ENCODE peak calls at places on chromosomes 7 and 10, in five cellular contexts. U, W, P, B and A are unnamed samples. For H3K9me3, the result is how much of the 10 kb centered on the place peaks cover.

GRCh38 chr7:21945374-21946227 is at the start of gene CDCA7L:
- DNase-seq in U (peak), P (peak), W (peak), B (peak), A (peak)

GRCh38 chr7:12032146-12032545 is 178.9 kb upstream of the TMEM106B start:
- DNase-seq in P (no peak), B (no peak), U (no peak), W (no peak), A (no peak)

GRCh38 chr10:73247509-73248258 is 629 bp upstream of the DNAJC9 start:
- DNase-seq in B (no peak), U (no peak), W (no peak), P (no peak), A (peak)

GRCh38 chr7:123749537-123749857 is 694 bp upstream of the WASL start:
- DNase-seq in U (no peak), B (peak), W (peak), P (peak), A (peak)

GRCh38 chr7:95897557-95898183 is 125.3 kb downstream of the DYNC1I1 start:
- DNase-seq in U (no peak), B (no peak), P (no peak), W (no peak), A (no peak)

GRCh38 chr7:139725843-139726484 is 51.8 kb downstream of the HIPK2 start:
- DNase-seq in W (no peak), P (no peak), U (no peak), B (no peak), A (no peak)

GRCh38 chr7:128886391-128887168 is 23.9 kb downstream of the ATP6V1F start:
- DNase-seq in B (peak), P (no peak), W (no peak), U (no peak), A (no peak)

GRCh38 chr7:98051118-98051744 is 55.4 kb upstream of the LMTK2 start:
- DNase-seq in P (no peak), U (no peak), B (peak), W (no peak), A (no peak)

GRCh38 chr7:95141755-95142154 is 182.6 kb downstream of the PON1 start:
- DNase-seq in W (no peak), B (no peak), U (no peak), P (peak), A (no peak)

GRCh38 chr7:26279405-26279804 is 12.3 kb upstream of the SNX10 start:
- DNase-seq in U (no peak), B (no peak), P (no peak), W (no peak), A (no peak)

GRCh38 chr7:1848013-1848640 is 178.1 kb downstream of the ELFN1 start:
- DNase-seq in P (no peak), W (peak), U (no peak), B (peak), A (no peak)

GRCh38 chr7:137880432-137880831 is 33.7 kb upstream of the DGKI start:
- DNase-seq in W (no peak), U (no peak), P (peak), B (no peak), A (no peak)

GRCh38 chr10:78502208-78502943 is 468.7 kb downstream of the RPS24 start:
- DNase-seq in U (no peak), B (no peak), P (peak), W (no peak), A (peak)

GRCh38 chr7:1457949-1458675 is 1.2 kb downstream of the MICALL2 start:
- DNase-seq in P (peak), U (no peak), W (no peak), B (no peak), A (peak)

GRCh38 chr7:96449094-96449493 is 127.2 kb upstream of the SLC25A13 start:
- DNase-seq in U (no peak), W (no peak), B (no peak), P (no peak), A (no peak)

GRCh38 chr10:91032614-91033248 is 111.8 kb upstream of the ANKRD1 start:
- DNase-seq in P (peak), U (peak), B (no peak), W (peak), A (no peak)

GRCh38 chr7:117157121-117157870 is 165.6 kb downstream of the WNT2 start:
- DNase-seq in P (peak), W (peak), B (no peak), U (peak), A (peak)

GRCh38 chr10:91381562-91381923 is 28.6 kb upstream of the HECTD2 start:
- DNase-seq in P (no peak), W (peak), U (peak), B (no peak), A (no peak)

GRCh38 chr7:30159698-30160143 is 24.9 kb downstream of the MTURN start:
- DNase-seq in P (peak), W (no peak), U (no peak), B (no peak), A (no peak)

GRCh38 chr7:130841416-130841815 is 107.4 kb upstream of the KLF14 start:
- DNase-seq in P (no peak), B (no peak), U (no peak), W (no peak), A (no peak)

GRCh38 chr10:125014984-125015944 is 73.3 kb downstream of the ZRANB1 start:
- DNase-seq in B (no peak), P (peak), U (peak), W (no peak), A (no peak)

GRCh38 chr10:94678475-94678874 is 5.1 kb upstream of the CYP2C18 start:
- DNase-seq in U (no peak), P (no peak), B (no peak), W (no peak), A (no peak)

GRCh38 chr10:94687625-94688248 is 4.2 kb downstream of the CYP2C18 start:
- DNase-seq in U (no peak), B (no peak), W (no peak), P (no peak), A (no peak)

GRCh38 chr10:94680544-94680943 is 3.0 kb upstream of the CYP2C18 start:
- DNase-seq in U (no peak), P (peak), W (no peak), B (no peak), A (no peak)

GRCh38 chr10:94677691-94678090 is 5.8 kb upstream of the CYP2C18 start:
- DNase-seq in W (no peak), P (no peak), U (no peak), B (no peak), A (no peak)

GRCh38 chr10:94683214-94684054 is at the start of gene CYP2C18:
- DNase-seq in P (no peak), B (no peak), U (no peak), W (no peak), A (no peak)
- H3K4me3 ChIP-seq in P (no peak), B (no peak), U (no peak), W (no peak), A (no peak)

DNA sequence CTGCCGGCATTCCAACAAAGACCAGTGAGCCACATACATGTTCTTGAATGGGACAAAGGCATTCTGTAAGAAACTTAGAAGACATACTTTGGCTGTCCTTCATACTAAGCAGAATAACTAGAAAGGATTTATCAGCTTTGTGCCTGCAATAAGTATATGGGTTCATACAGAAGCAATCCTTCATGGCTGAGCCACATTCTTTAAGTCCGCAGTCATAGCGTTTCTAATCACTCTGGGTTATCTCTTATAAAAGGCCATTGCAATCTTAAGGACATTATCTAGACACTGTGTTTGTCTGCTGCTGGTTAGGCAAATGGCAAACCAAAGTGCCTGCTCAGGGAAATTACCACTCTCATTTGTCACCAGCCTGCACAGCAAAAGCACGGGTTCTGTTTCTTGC is 488.4 kb downstream of the ACTR3B start:
- DNase-seq in P (no peak), W (no peak), U (no peak), B (no peak), A (no peak)
- H3K9me3 ChIP-seq in P (under half), W (under half), U (under half), B (under half), A (under half)

GRCh38 chr10:21705142-21705827 is 171.3 kb downstream of the MLLT10 start:
- DNase-seq in U (no peak), W (no peak), P (no peak), B (no peak), A (no peak)

GRCh38 chr10:21702633-21703111 is 168.6 kb downstream of the MLLT10 start:
- DNase-seq in P (no peak), W (no peak), U (no peak), B (no peak), A (no peak)

GRCh38 chr10:21707498-21707897 is 173.5 kb downstream of the MLLT10 start:
- DNase-seq in B (no peak), U (no peak), W (no peak), P (no peak), A (no peak)

GRCh38 chr10:21700474-21700873 is 166.4 kb downstream of the MLLT10 start:
- DNase-seq in P (no peak), B (no peak), U (no peak), W (no peak), A (no peak)

DNA sequence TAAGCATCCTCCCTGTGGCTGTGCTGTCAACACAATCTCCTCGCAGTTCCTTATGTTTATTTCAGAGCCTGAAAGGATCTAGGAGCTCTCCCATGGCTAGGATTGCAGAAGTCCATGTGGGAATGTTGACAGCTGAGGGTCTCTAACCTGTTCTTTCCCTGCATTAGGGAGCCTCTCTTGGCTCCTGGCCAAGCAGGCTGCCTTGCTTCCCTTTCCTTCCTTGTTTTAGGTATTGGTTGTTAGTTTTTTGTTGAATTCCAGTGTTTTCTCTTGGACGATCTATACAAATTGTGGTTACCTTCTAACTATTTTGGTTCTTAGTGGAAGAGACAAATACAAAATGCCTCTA is 171.8 kb downstream of the MLLT10 start:
- DNase-seq in B (no peak), U (no peak), P (no peak), W (no peak), A (no peak)
- H3K4me3 ChIP-seq in B (no peak), U (no peak), P (no peak), W (no peak), A (no peak)

GRCh38 chr7:18939771-18940576 is 177.5 kb downstream of the TWIST1 start:
- DNase-seq in U (no peak), B (no peak), P (peak), W (no peak), A (peak)
- H3K9me3 ChIP-seq in U (under half), B (under half), P (under half), W (under half), A (under half)

GRCh38 chr7:35792472-35793224 is 8.2 kb upstream of the SEPTIN7 start:
- DNase-seq in W (no peak), B (no peak), U (no peak), P (no peak), A (no peak)
- H3K4me3 ChIP-seq in W (no peak), B (no peak), U (no peak), P (no peak), A (no peak)